ENCODE peak calls at places on chromosome 6, in eight cellular contexts. One of them, this sample, is unnamed.

GRCh38 chr6:11290027-11290426 is 57.6 kb upstream of the NEDD9 start:
- DNase-seq in endothelial cell of umbilical vein: no peak
- DNase-seq in cardiac fibroblast: no peak
- DNase-seq in H7: no peak
- DNase-seq in lower lobe of right lung: no peak
- DNase-seq in upper lobe of left lung: no peak
- DNase-seq in aorta: no peak
- DNase-seq in tibial nerve: no peak
- DNase-seq in this sample: no peak

GRCh38 chr6:46191961-46192360 is 21.2 kb upstream of the ENPP5 start:
- DNase-seq in endothelial cell of umbilical vein: no peak
- DNase-seq in cardiac fibroblast: peak
- DNase-seq in H7: no peak
- DNase-seq in lower lobe of right lung: no peak
- DNase-seq in upper lobe of left lung: no peak
- DNase-seq in aorta: no peak
- DNase-seq in tibial nerve: no peak
- DNase-seq in this sample: no peak

GRCh38 chr6:108368431-108369030 is 73.7 kb downstream of the AFG1L start:
- DNase-seq in endothelial cell of umbilical vein: no peak
- DNase-seq in cardiac fibroblast: no peak
- DNase-seq in H7: no peak
- DNase-seq in lower lobe of right lung: no peak
- DNase-seq in upper lobe of left lung: no peak
- DNase-seq in aorta: no peak
- DNase-seq in tibial nerve: no peak
- DNase-seq in this sample: no peak

GRCh38 chr6:142857609-142858195 is 87.3 kb downstream of the HIVEP2 start:
- DNase-seq in endothelial cell of umbilical vein: no peak
- DNase-seq in cardiac fibroblast: no peak
- DNase-seq in H7: peak
- DNase-seq in lower lobe of right lung: no peak
- DNase-seq in upper lobe of left lung: no peak
- DNase-seq in aorta: no peak
- DNase-seq in tibial nerve: no peak
- DNase-seq in this sample: no peak

GRCh38 chr6:21753571-21754108 is 160.1 kb downstream of the SOX4 start:
- DNase-seq in endothelial cell of umbilical vein: peak
- DNase-seq in cardiac fibroblast: peak
- DNase-seq in H7: no peak
- DNase-seq in lower lobe of right lung: no peak
- DNase-seq in upper lobe of left lung: no peak
- DNase-seq in aorta: no peak
- DNase-seq in tibial nerve: no peak
- DNase-seq in this sample: no peak

GRCh38 chr6:113500221-113500620 is 356.9 kb upstream of the MARCKS start:
- DNase-seq in endothelial cell of umbilical vein: peak
- DNase-seq in cardiac fibroblast: peak
- DNase-seq in H7: no peak
- DNase-seq in lower lobe of right lung: no peak
- DNase-seq in upper lobe of left lung: no peak
- DNase-seq in aorta: no peak
- DNase-seq in tibial nerve: no peak
- DNase-seq in this sample: no peak

GRCh38 chr6:79808846-79809245 is 138.5 kb downstream of the ELOVL4 start:
- DNase-seq in endothelial cell of umbilical vein: no peak
- DNase-seq in cardiac fibroblast: no peak
- DNase-seq in H7: no peak
- DNase-seq in lower lobe of right lung: no peak
- DNase-seq in upper lobe of left lung: no peak
- DNase-seq in aorta: no peak
- DNase-seq in tibial nerve: no peak
- DNase-seq in this sample: no peak

GRCh38 chr6:21915707-21916399 is 322.3 kb downstream of the SOX4 start:
- DNase-seq in endothelial cell of umbilical vein: no peak
- DNase-seq in cardiac fibroblast: peak
- DNase-seq in H7: no peak
- DNase-seq in lower lobe of right lung: no peak
- DNase-seq in upper lobe of left lung: no peak
- DNase-seq in aorta: no peak
- DNase-seq in tibial nerve: no peak
- DNase-seq in this sample: no peak

GRCh38 chr6:154448448-154449096 is 61.9 kb downstream of the CNKSR3 start:
- DNase-seq in endothelial cell of umbilical vein: peak
- DNase-seq in cardiac fibroblast: peak
- DNase-seq in H7: peak
- DNase-seq in lower lobe of right lung: no peak
- DNase-seq in upper lobe of left lung: no peak
- DNase-seq in aorta: no peak
- DNase-seq in tibial nerve: no peak
- DNase-seq in this sample: no peak

GRCh38 chr6:166003569-166003968 is 164.1 kb downstream of the TBXT start:
- DNase-seq in endothelial cell of umbilical vein: no peak
- DNase-seq in cardiac fibroblast: peak
- DNase-seq in H7: peak
- DNase-seq in lower lobe of right lung: no peak
- DNase-seq in upper lobe of left lung: no peak
- DNase-seq in aorta: no peak
- DNase-seq in tibial nerve: no peak
- DNase-seq in this sample: no peak

GRCh38 chr6:28633445-28634215 is 107.9 kb downstream of the GPX5 start:
- DNase-seq in endothelial cell of umbilical vein: no peak
- DNase-seq in cardiac fibroblast: no peak
- DNase-seq in H7: peak
- DNase-seq in lower lobe of right lung: no peak
- DNase-seq in upper lobe of left lung: no peak
- DNase-seq in aorta: no peak
- DNase-seq in tibial nerve: no peak
- DNase-seq in this sample: no peak

GRCh38 chr6:121465101-121465500 is 29.7 kb downstream of the GJA1 start:
- DNase-seq in endothelial cell of umbilical vein: no peak
- DNase-seq in cardiac fibroblast: no peak
- DNase-seq in H7: no peak
- DNase-seq in lower lobe of right lung: no peak
- DNase-seq in upper lobe of left lung: no peak
- DNase-seq in aorta: no peak
- DNase-seq in tibial nerve: no peak
- DNase-seq in this sample: no peak

GRCh38 chr6:69098910-69099309 is 463.8 kb downstream of the ADGRB3 start:
- DNase-seq in endothelial cell of umbilical vein: no peak
- DNase-seq in cardiac fibroblast: no peak
- DNase-seq in H7: peak
- DNase-seq in lower lobe of right lung: no peak
- DNase-seq in upper lobe of left lung: no peak
- DNase-seq in aorta: no peak
- DNase-seq in tibial nerve: no peak
- DNase-seq in this sample: no peak

GRCh38 chr6:106778943-106779342 is 149.6 kb downstream of the QRSL1 start:
- DNase-seq in endothelial cell of umbilical vein: no peak
- DNase-seq in cardiac fibroblast: no peak
- DNase-seq in H7: no peak
- DNase-seq in lower lobe of right lung: no peak
- DNase-seq in upper lobe of left lung: no peak
- DNase-seq in aorta: no peak
- DNase-seq in tibial nerve: no peak
- DNase-seq in this sample: no peak

GRCh38 chr6:31697555-31697954 is 5.6 kb downstream of the ABHD16A start:
- DNase-seq in endothelial cell of umbilical vein: no peak
- DNase-seq in cardiac fibroblast: no peak
- DNase-seq in H7: no peak
- DNase-seq in lower lobe of right lung: no peak
- DNase-seq in upper lobe of left lung: no peak
- DNase-seq in aorta: no peak
- DNase-seq in tibial nerve: no peak
- DNase-seq in this sample: no peak

GRCh38 chr6:12760911-12761310 is 44.3 kb downstream of the PHACTR1 start:
- DNase-seq in endothelial cell of umbilical vein: no peak
- DNase-seq in cardiac fibroblast: no peak
- DNase-seq in H7: no peak
- DNase-seq in lower lobe of right lung: no peak
- DNase-seq in upper lobe of left lung: no peak
- DNase-seq in aorta: no peak
- DNase-seq in tibial nerve: no peak
- DNase-seq in this sample: no peak

GRCh38 chr6:97215157-97215769 is 67.8 kb downstream of the MMS22L start:
- DNase-seq in endothelial cell of umbilical vein: peak
- DNase-seq in cardiac fibroblast: peak
- DNase-seq in H7: peak
- DNase-seq in lower lobe of right lung: no peak
- DNase-seq in upper lobe of left lung: no peak
- DNase-seq in aorta: peak
- DNase-seq in tibial nerve: peak
- DNase-seq in this sample: peak

GRCh38 chr6:14084388-14084787 is 33.2 kb upstream of the CD83 start:
- DNase-seq in endothelial cell of umbilical vein: no peak
- DNase-seq in cardiac fibroblast: no peak
- DNase-seq in H7: no peak
- DNase-seq in lower lobe of right lung: no peak
- DNase-seq in upper lobe of left lung: no peak
- DNase-seq in aorta: no peak
- DNase-seq in tibial nerve: no peak
- DNase-seq in this sample: no peak

GRCh38 chr6:120096861-120097260 is 747.3 kb upstream of the MAN1A1 start:
- DNase-seq in endothelial cell of umbilical vein: no peak
- DNase-seq in cardiac fibroblast: no peak
- DNase-seq in H7: no peak
- DNase-seq in lower lobe of right lung: no peak
- DNase-seq in upper lobe of left lung: no peak
- DNase-seq in aorta: no peak
- DNase-seq in tibial nerve: no peak
- DNase-seq in this sample: no peak

GRCh38 chr6:30722280-30723112 is 2.3 kb downstream of the TUBB start:
- DNase-seq in endothelial cell of umbilical vein: peak
- DNase-seq in cardiac fibroblast: peak
- DNase-seq in H7: peak
- DNase-seq in lower lobe of right lung: peak
- DNase-seq in upper lobe of left lung: peak
- DNase-seq in aorta: peak
- DNase-seq in tibial nerve: peak
- DNase-seq in this sample: peak

GRCh38 chr6:44058617-44059358 is 68.5 kb downstream of the MRPL14 start:
- DNase-seq in endothelial cell of umbilical vein: peak
- DNase-seq in cardiac fibroblast: peak
- DNase-seq in H7: no peak
- DNase-seq in lower lobe of right lung: peak
- DNase-seq in upper lobe of left lung: peak
- DNase-seq in aorta: peak
- DNase-seq in tibial nerve: no peak
- DNase-seq in this sample: no peak
- H3K4me3 ChIP-seq in endothelial cell of umbilical vein: no peak
- H3K4me3 ChIP-seq in cardiac fibroblast: no peak
- H3K4me3 ChIP-seq in H7: no peak
- H3K4me3 ChIP-seq in lower lobe of right lung: no peak
- H3K4me3 ChIP-seq in upper lobe of left lung: no peak
- H3K4me3 ChIP-seq in aorta: no peak
- H3K4me3 ChIP-seq in tibial nerve: no peak
- H3K4me3 ChIP-seq in this sample: no peak

DNA sequence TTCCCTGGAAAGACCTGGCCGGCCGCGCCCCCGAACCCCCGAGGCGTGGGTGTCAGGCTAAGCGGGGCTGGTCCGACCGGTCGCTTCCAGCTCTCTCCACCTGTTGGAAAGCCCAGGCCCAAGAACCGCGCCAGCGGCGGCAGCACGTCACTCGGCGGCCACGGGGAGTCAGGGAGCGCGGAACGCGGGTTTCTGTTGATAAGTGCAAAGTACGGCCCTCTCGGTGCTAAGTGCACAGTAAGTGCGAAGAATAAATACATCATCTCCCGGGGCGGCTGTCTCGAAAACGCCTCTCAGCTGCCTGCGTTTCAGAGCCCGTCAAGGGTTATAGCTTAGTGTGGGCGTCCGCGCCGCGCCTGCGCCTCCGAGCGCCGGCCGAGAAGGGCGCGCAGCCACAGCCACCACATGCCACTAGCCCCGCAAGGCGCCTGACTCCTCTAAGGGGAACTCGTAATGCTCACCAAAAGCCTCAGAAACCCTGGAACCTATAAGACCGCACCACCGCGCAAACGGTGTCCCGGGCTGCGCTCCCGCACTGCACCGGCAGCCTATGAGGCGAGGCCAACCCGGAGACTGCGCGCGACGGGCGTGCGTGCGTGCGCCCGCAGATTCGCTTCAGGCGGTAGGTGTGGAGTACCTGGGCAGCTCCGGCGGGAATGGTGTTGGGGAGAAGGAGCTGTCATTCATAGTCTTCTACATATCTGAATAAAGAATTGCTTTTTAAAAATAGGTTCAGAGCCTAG is 9.2 kb upstream of the TBX18 start:
- DNase-seq in endothelial cell of umbilical vein: peak
- DNase-seq in cardiac fibroblast: peak
- DNase-seq in H7: peak
- DNase-seq in lower lobe of right lung: peak
- DNase-seq in upper lobe of left lung: no peak
- DNase-seq in aorta: peak
- DNase-seq in tibial nerve: peak
- DNase-seq in this sample: peak
- H3K4me3 ChIP-seq in endothelial cell of umbilical vein: peak
- H3K4me3 ChIP-seq in cardiac fibroblast: peak
- H3K4me3 ChIP-seq in H7: peak
- H3K4me3 ChIP-seq in lower lobe of right lung: peak
- H3K4me3 ChIP-seq in upper lobe of left lung: peak
- H3K4me3 ChIP-seq in aorta: peak
- H3K4me3 ChIP-seq in tibial nerve: peak
- H3K4me3 ChIP-seq in this sample: peak

GRCh38 chr6:7146079-7146828 is 38.5 kb downstream of the RREB1 start:
- DNase-seq in endothelial cell of umbilical vein: peak
- DNase-seq in cardiac fibroblast: peak
- DNase-seq in H7: no peak
- DNase-seq in lower lobe of right lung: peak
- DNase-seq in upper lobe of left lung: peak
- DNase-seq in aorta: no peak
- DNase-seq in tibial nerve: peak
- DNase-seq in this sample: no peak
- H3K4me3 ChIP-seq in endothelial cell of umbilical vein: no peak
- H3K4me3 ChIP-seq in cardiac fibroblast: no peak
- H3K4me3 ChIP-seq in H7: no peak
- H3K4me3 ChIP-seq in lower lobe of right lung: no peak
- H3K4me3 ChIP-seq in upper lobe of left lung: no peak
- H3K4me3 ChIP-seq in aorta: no peak
- H3K4me3 ChIP-seq in tibial nerve: no peak
- H3K4me3 ChIP-seq in this sample: peak

DNA sequence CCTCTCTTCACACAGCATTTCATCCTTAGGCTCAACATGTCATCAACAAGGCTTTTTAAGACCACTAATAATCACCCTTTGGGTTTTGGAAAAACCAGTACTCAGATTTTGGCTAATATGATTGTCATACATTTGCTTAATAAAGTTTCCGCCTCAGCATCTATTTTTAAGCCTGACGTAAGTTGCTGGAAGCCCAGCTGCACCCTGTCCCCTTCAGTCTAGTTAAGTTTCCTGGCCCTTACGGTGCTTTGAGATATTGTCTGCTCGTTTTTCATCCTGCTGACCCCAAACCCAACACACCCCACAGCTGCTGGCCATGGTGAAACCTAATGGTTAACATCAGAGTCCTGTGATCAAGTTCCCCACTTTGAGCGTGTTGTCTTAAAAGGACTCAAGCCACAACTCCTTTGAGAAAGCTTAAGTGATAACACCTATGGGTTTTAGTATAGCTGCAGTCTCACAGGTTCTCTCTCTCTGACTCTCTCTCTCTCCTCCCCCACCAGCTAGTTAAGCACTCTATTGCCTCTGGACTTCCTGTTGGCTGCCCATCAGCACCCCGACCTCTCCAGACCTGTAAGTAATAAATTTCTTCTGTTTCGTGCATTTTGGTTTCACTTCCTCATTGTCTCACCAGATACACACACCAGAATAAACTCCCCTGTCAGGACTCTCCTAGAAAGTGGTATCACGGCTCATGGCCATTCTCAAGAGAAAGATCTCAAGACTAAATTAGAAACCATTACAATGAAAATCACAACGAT is 802.0 kb downstream of the C6orf118 start:
- DNase-seq in endothelial cell of umbilical vein: no peak
- DNase-seq in cardiac fibroblast: no peak
- DNase-seq in H7: no peak
- DNase-seq in lower lobe of right lung: no peak
- DNase-seq in upper lobe of left lung: no peak
- DNase-seq in aorta: no peak
- DNase-seq in tibial nerve: no peak
- DNase-seq in this sample: no peak
- H3K4me3 ChIP-seq in endothelial cell of umbilical vein: no peak
- H3K4me3 ChIP-seq in cardiac fibroblast: no peak
- H3K4me3 ChIP-seq in H7: no peak
- H3K4me3 ChIP-seq in lower lobe of right lung: no peak
- H3K4me3 ChIP-seq in upper lobe of left lung: no peak
- H3K4me3 ChIP-seq in aorta: no peak
- H3K4me3 ChIP-seq in tibial nerve: no peak
- H3K4me3 ChIP-seq in this sample: no peak

This sample was measured in H1.